ENCODE peak calls at places on chromosomes 3 and 15, in four cellular contexts. One of them, this sample, is unnamed.

GRCh38 chr15:84023636-84024035 is 211.9 kb upstream of the GOLGA6L4 start:
- DNase-seq in T-helper 17 cell: no peak
- DNase-seq in activated T-helper 2 cell treated with anti-CD3 and anti-CD28 coated beads, Interferon-gamma antibody, Interleukin-2, Interleukin-4, amounts not matched to agents 10 μg/mL and 5 μg/mL and 100 μg/mL, durations not matched to agents 14 hours and 24 hours and 36 hours: no peak
- DNase-seq in GM23248: peak; percentile 55
- DNase-seq in this sample: no peak

GRCh38 chr15:60043744-60044435 is 39.8 kb downstream of the FOXB1 start:
- DNase-seq in T-helper 17 cell: no peak
- DNase-seq in activated T-helper 2 cell treated with anti-CD3 and anti-CD28 coated beads, Interferon-gamma antibody, Interleukin-2, Interleukin-4, amounts not matched to agents 10 μg/mL and 5 μg/mL and 100 μg/mL, durations not matched to agents 14 hours and 24 hours and 36 hours: no peak
- DNase-seq in GM23248: no peak
- DNase-seq in this sample: no peak

GRCh38 chr3:79012946-79013362 is 754.8 kb downstream of the ROBO1 start:
- DNase-seq in T-helper 17 cell: no peak
- DNase-seq in activated T-helper 2 cell treated with anti-CD3 and anti-CD28 coated beads, Interferon-gamma antibody, Interleukin-2, Interleukin-4, amounts not matched to agents 10 μg/mL and 5 μg/mL and 100 μg/mL, durations not matched to agents 14 hours and 24 hours and 36 hours: no peak
- DNase-seq in GM23248: peak; percentile 36
- DNase-seq in this sample: no peak

GRCh38 chr15:78421241-78421994 is 16.6 kb upstream of the IREB2 start:
- DNase-seq in T-helper 17 cell: no peak
- DNase-seq in activated T-helper 2 cell treated with anti-CD3 and anti-CD28 coated beads, Interferon-gamma antibody, Interleukin-2, Interleukin-4, amounts not matched to agents 10 μg/mL and 5 μg/mL and 100 μg/mL, durations not matched to agents 14 hours and 24 hours and 36 hours: no peak
- DNase-seq in GM23248: peak; percentile 48
- DNase-seq in this sample: no peak

GRCh38 chr3:189714991-189715961 is 84.1 kb downstream of the TP63 start:
- DNase-seq in T-helper 17 cell: no peak
- DNase-seq in activated T-helper 2 cell treated with anti-CD3 and anti-CD28 coated beads, Interferon-gamma antibody, Interleukin-2, Interleukin-4, amounts not matched to agents 10 μg/mL and 5 μg/mL and 100 μg/mL, durations not matched to agents 14 hours and 24 hours and 36 hours: no peak
- DNase-seq in GM23248: peak; percentile 78
- DNase-seq in this sample: no peak

GRCh38 chr15:40702077-40702476 is 7.1 kb downstream of the RAD51 start:
- DNase-seq in T-helper 17 cell: no peak
- DNase-seq in activated T-helper 2 cell treated with anti-CD3 and anti-CD28 coated beads, Interferon-gamma antibody, Interleukin-2, Interleukin-4, amounts not matched to agents 10 μg/mL and 5 μg/mL and 100 μg/mL, durations not matched to agents 14 hours and 24 hours and 36 hours: no peak
- DNase-seq in GM23248: peak; percentile 13
- DNase-seq in this sample: no peak

GRCh38 chr15:82093774-82094211 is 48.0 kb upstream of the MEX3B start:
- DNase-seq in T-helper 17 cell: no peak
- DNase-seq in activated T-helper 2 cell treated with anti-CD3 and anti-CD28 coated beads, Interferon-gamma antibody, Interleukin-2, Interleukin-4, amounts not matched to agents 10 μg/mL and 5 μg/mL and 100 μg/mL, durations not matched to agents 14 hours and 24 hours and 36 hours: no peak
- DNase-seq in GM23248: peak; percentile 89
- DNase-seq in this sample: no peak

GRCh38 chr3:141663993-141664392 is 74.1 kb upstream of the RNF7 start:
- DNase-seq in T-helper 17 cell: no peak
- DNase-seq in activated T-helper 2 cell treated with anti-CD3 and anti-CD28 coated beads, Interferon-gamma antibody, Interleukin-2, Interleukin-4, amounts not matched to agents 10 μg/mL and 5 μg/mL and 100 μg/mL, durations not matched to agents 14 hours and 24 hours and 36 hours: no peak
- DNase-seq in GM23248: peak; percentile 63
- DNase-seq in this sample: no peak

GRCh38 chr3:169865176-169865800 is 4.4 kb downstream of the LRRC31 start:
- DNase-seq in T-helper 17 cell: no peak
- DNase-seq in activated T-helper 2 cell treated with anti-CD3 and anti-CD28 coated beads, Interferon-gamma antibody, Interleukin-2, Interleukin-4, amounts not matched to agents 10 μg/mL and 5 μg/mL and 100 μg/mL, durations not matched to agents 14 hours and 24 hours and 36 hours: no peak
- DNase-seq in GM23248: no peak
- DNase-seq in this sample: no peak

GRCh38 chr15:77838061-77838460 is 205.3 kb upstream of the LINGO1 start:
- DNase-seq in T-helper 17 cell: no peak
- DNase-seq in activated T-helper 2 cell treated with anti-CD3 and anti-CD28 coated beads, Interferon-gamma antibody, Interleukin-2, Interleukin-4, amounts not matched to agents 10 μg/mL and 5 μg/mL and 100 μg/mL, durations not matched to agents 14 hours and 24 hours and 36 hours: no peak
- DNase-seq in GM23248: no peak
- DNase-seq in this sample: no peak

GRCh38 chr3:152474585-152474984 is 205.9 kb downstream of the MBNL1 start:
- DNase-seq in T-helper 17 cell: no peak
- DNase-seq in activated T-helper 2 cell treated with anti-CD3 and anti-CD28 coated beads, Interferon-gamma antibody, Interleukin-2, Interleukin-4, amounts not matched to agents 10 μg/mL and 5 μg/mL and 100 μg/mL, durations not matched to agents 14 hours and 24 hours and 36 hours: no peak
- DNase-seq in GM23248: peak; percentile 85
- DNase-seq in this sample: no peak

This sample was measured in activated T-helper 9 cell treated with anti-CD3 and anti-CD28 coated beads, Interleukin-2, amount 50 U/mL, for 16 hours.